ENCODE peak calls at places on chromosomes 4 and X, in nine cellular contexts. One of them, this sample, is unnamed.

GRCh38 chrX:65697915-65698796 is 30.7 kb downstream of the MSN start:
- DNase-seq in GM10248: peak; percentile 34
- DNase-seq in skeletal muscle cell: no peak
- DNase-seq in fibroblast of the aortic adventitia: no peak
- DNase-seq in H9: peak; percentile 32
- DNase-seq in central memory CD4-positive, alpha-beta T cell: peak; percentile 79
- DNase-seq in GM23248: peak; percentile 40
- DNase-seq in stimulated activated CD4-positive, alpha-beta T cell treated with anti-CD3 and anti-CD28 coated beads, Interleukin-4, amount 100 ng/mL, for 48 hours: peak; percentile 54
- DNase-seq in stimulated activated CD8-positive, alpha-beta memory T cell treated with anti-CD3 and anti-CD28 coated beads, Interleukin-7, amount 100 ng/mL, for 24 hours: peak; percentile 34
- DNase-seq in this sample: no peak

GRCh38 chrX:19836337-19836736 is 51.1 kb downstream of the SH3KBP1 start:
- DNase-seq in GM23248: no peak
- DNase-seq in fibroblast of the aortic adventitia: no peak
- DNase-seq in stimulated activated CD8-positive, alpha-beta memory T cell treated with anti-CD3 and anti-CD28 coated beads, Interleukin-7, amount 100 ng/mL, for 24 hours: no peak
- DNase-seq in H9: no peak
- DNase-seq in GM10248: no peak
- DNase-seq in skeletal muscle cell: no peak
- DNase-seq in central memory CD4-positive, alpha-beta T cell: no peak
- DNase-seq in stimulated activated CD4-positive, alpha-beta T cell treated with anti-CD3 and anti-CD28 coated beads, Interleukin-4, amount 100 ng/mL, for 48 hours: no peak
- DNase-seq in this sample: no peak

GRCh38 chr4:82223715-82224114 is 150.1 kb downstream of the HNRNPD start:
- DNase-seq in skeletal muscle cell: no peak
- DNase-seq in fibroblast of the aortic adventitia: no peak
- DNase-seq in GM10248: no peak
- DNase-seq in GM23248: no peak
- DNase-seq in H9: peak; percentile 46
- DNase-seq in stimulated activated CD8-positive, alpha-beta memory T cell treated with anti-CD3 and anti-CD28 coated beads, Interleukin-7, amount 100 ng/mL, for 24 hours: no peak
- DNase-seq in central memory CD4-positive, alpha-beta T cell: peak; percentile 25
- DNase-seq in stimulated activated CD4-positive, alpha-beta T cell treated with anti-CD3 and anti-CD28 coated beads, Interleukin-4, amount 100 ng/mL, for 48 hours: no peak
- DNase-seq in this sample: peak; percentile 48

GRCh38 chrX:52359614-52360232 is 9.1 kb upstream of the XAGE2 start:
- DNase-seq in skeletal muscle cell: no peak
- DNase-seq in stimulated activated CD4-positive, alpha-beta T cell treated with anti-CD3 and anti-CD28 coated beads, Interleukin-4, amount 100 ng/mL, for 48 hours: no peak
- DNase-seq in GM23248: peak; percentile 54
- DNase-seq in central memory CD4-positive, alpha-beta T cell: no peak
- DNase-seq in GM10248: no peak
- DNase-seq in fibroblast of the aortic adventitia: peak; percentile 68
- DNase-seq in stimulated activated CD8-positive, alpha-beta memory T cell treated with anti-CD3 and anti-CD28 coated beads, Interleukin-7, amount 100 ng/mL, for 24 hours: no peak
- DNase-seq in H9: no peak
- DNase-seq in this sample: no peak

GRCh38 chrX:39605183-39605582 is 492.6 kb downstream of the BCOR start:
- DNase-seq in H9: no peak
- DNase-seq in fibroblast of the aortic adventitia: no peak
- DNase-seq in stimulated activated CD4-positive, alpha-beta T cell treated with anti-CD3 and anti-CD28 coated beads, Interleukin-4, amount 100 ng/mL, for 48 hours: no peak
- DNase-seq in GM23248: peak; percentile 7
- DNase-seq in central memory CD4-positive, alpha-beta T cell: no peak
- DNase-seq in GM10248: no peak
- DNase-seq in skeletal muscle cell: no peak
- DNase-seq in stimulated activated CD8-positive, alpha-beta memory T cell treated with anti-CD3 and anti-CD28 coated beads, Interleukin-7, amount 100 ng/mL, for 24 hours: no peak
- DNase-seq in this sample: no peak

GRCh38 chr4:153156263-153156662 is 48.0 kb upstream of the TRIM2 start:
- DNase-seq in fibroblast of the aortic adventitia: no peak
- DNase-seq in central memory CD4-positive, alpha-beta T cell: no peak
- DNase-seq in stimulated activated CD8-positive, alpha-beta memory T cell treated with anti-CD3 and anti-CD28 coated beads, Interleukin-7, amount 100 ng/mL, for 24 hours: no peak
- DNase-seq in H9: no peak
- DNase-seq in skeletal muscle cell: no peak
- DNase-seq in GM23248: peak; percentile 10
- DNase-seq in stimulated activated CD4-positive, alpha-beta T cell treated with anti-CD3 and anti-CD28 coated beads, Interleukin-4, amount 100 ng/mL, for 48 hours: no peak
- DNase-seq in GM10248: no peak
- DNase-seq in this sample: no peak

GRCh38 chr4:109576462-109576861 is 16.4 kb downstream of the MCUB start:
- DNase-seq in stimulated activated CD4-positive, alpha-beta T cell treated with anti-CD3 and anti-CD28 coated beads, Interleukin-4, amount 100 ng/mL, for 48 hours: no peak
- DNase-seq in GM10248: no peak
- DNase-seq in GM23248: peak; percentile 10
- DNase-seq in skeletal muscle cell: no peak
- DNase-seq in stimulated activated CD8-positive, alpha-beta memory T cell treated with anti-CD3 and anti-CD28 coated beads, Interleukin-7, amount 100 ng/mL, for 24 hours: no peak
- DNase-seq in central memory CD4-positive, alpha-beta T cell: no peak
- DNase-seq in H9: no peak
- DNase-seq in fibroblast of the aortic adventitia: peak; percentile 43
- DNase-seq in this sample: no peak

GRCh38 chr4:115274545-115274944 is 161.1 kb upstream of the NDST4 start:
- DNase-seq in GM23248: no peak
- DNase-seq in H9: no peak
- DNase-seq in stimulated activated CD8-positive, alpha-beta memory T cell treated with anti-CD3 and anti-CD28 coated beads, Interleukin-7, amount 100 ng/mL, for 24 hours: no peak
- DNase-seq in fibroblast of the aortic adventitia: no peak
- DNase-seq in skeletal muscle cell: no peak
- DNase-seq in GM10248: peak; percentile 6
- DNase-seq in central memory CD4-positive, alpha-beta T cell: peak; percentile 5
- DNase-seq in stimulated activated CD4-positive, alpha-beta T cell treated with anti-CD3 and anti-CD28 coated beads, Interleukin-4, amount 100 ng/mL, for 48 hours: no peak
- DNase-seq in this sample: no peak

GRCh38 chrX:31580726-31581125 is 508.9 kb upstream of the FTHL17 start:
- DNase-seq in central memory CD4-positive, alpha-beta T cell: no peak
- DNase-seq in fibroblast of the aortic adventitia: peak; percentile 25
- DNase-seq in GM23248: peak; percentile 74
- DNase-seq in GM10248: no peak
- DNase-seq in skeletal muscle cell: no peak
- DNase-seq in H9: no peak
- DNase-seq in stimulated activated CD8-positive, alpha-beta memory T cell treated with anti-CD3 and anti-CD28 coated beads, Interleukin-7, amount 100 ng/mL, for 24 hours: no peak
- DNase-seq in stimulated activated CD4-positive, alpha-beta T cell treated with anti-CD3 and anti-CD28 coated beads, Interleukin-4, amount 100 ng/mL, for 48 hours: no peak
- DNase-seq in this sample: no peak

This sample was measured in iPS DF 19.7.